ENCODE peak calls at places on chromosome 7, in four cellular contexts. A is endothelial cell of umbilical vein, V is HCT116, R is K562. O is an unnamed sample.

GRCh38 chr7:121083138-121083789 is 94.8 kb downstream of the CPED1 start:
- DNase-seq in R (peak), V (no peak), A (peak), O (no peak)

GRCh38 chr7:158015403-158016116 is 572.1 kb downstream of the PTPRN2 start:
- DNase-seq in V (no peak), A (no peak), R (no peak), O (no peak)

GRCh38 chr7:88759216-88759955 is at the start of gene ZNF804B:
- DNase-seq in A (peak), V (no peak), R (peak), O (no peak)

GRCh38 chr7:90453931-90454330 is 15.5 kb upstream of the PTTG1IP2 start:
- DNase-seq in A (no peak), R (no peak), V (no peak), O (no peak)

GRCh38 chr7:79897166-79897565 is 237.5 kb upstream of the GNAI1 start:
- DNase-seq in V (no peak), R (no peak), A (no peak), O (no peak)

GRCh38 chr7:77265666-77266065 is 66.0 kb upstream of the FGL2 start:
- DNase-seq in R (no peak), V (no peak), A (no peak), O (no peak)

GRCh38 chr7:47314728-47315601 is 266.9 kb downstream of the TNS3 start:
- DNase-seq in V (no peak), R (no peak), A (peak), O (no peak)

GRCh38 chr7:21969822-21970221 is 24.1 kb upstream of the CDCA7L start:
- DNase-seq in R (no peak), A (no peak), V (no peak), O (no peak)

GRCh38 chr7:36278767-36279171 is 110.9 kb upstream of the ANLN start:
- DNase-seq in R (no peak), V (no peak), A (no peak), O (no peak)

GRCh38 chr7:141339603-141340002 is 211.6 kb upstream of the AGK start:
- DNase-seq in R (no peak), V (no peak), A (no peak), O (no peak)

DNA sequence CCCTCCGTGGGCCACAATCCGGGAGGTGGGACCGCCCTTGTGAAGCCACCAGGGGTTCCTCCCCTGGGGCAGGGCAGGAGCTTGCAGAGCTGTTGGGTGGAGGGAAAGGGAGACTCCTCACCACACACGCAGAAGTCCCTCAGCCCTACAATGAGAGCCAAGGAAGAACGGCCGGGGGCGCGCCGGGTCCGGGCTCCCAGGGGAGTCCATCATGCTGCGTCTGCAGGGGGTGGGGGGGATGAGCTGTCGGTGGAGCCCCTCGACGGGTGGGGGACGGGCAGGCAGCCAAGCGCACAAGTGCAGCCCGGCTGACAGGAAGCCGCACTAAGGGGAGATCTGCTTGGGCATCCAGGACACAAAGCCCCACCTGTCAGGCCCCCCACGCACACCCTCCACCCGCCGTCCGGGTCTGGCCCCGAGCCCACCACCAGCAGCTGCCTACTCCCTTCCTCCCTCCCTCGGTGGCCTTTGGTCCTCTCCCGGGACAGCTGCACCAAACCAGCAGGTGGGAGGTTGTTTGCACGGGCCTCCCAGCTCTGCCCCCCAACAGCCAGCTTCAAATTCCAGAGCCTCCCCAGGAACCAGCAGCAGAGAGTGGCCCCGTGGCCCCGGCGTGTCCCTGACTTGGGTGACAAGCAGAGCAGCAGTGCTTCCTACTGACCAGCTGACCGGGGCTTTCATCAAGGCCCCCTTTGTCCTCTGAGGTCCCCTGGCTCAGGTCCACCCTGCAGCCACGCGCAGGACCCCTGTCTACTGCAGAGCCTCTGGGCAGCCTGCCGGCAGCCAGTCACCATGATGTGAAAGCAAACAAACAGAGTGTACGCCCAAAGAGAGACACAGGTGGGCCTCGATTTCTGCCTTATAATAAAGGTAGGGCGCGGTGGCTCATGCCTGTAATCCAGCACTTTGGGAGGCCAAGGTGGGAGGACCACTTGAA is 50.3 kb downstream of the HIP1 start:
- DNase-seq in V (no peak), R (no peak), A (no peak), O (no peak)
- TF ChIP-seq POLR2AphosphoS5 in V (no peak), R (no peak), A (no peak), O (no peak)

GRCh38 chr7:101740981-101741725 is 76.3 kb upstream of the CUX1 start:
- DNase-seq in A (no peak), R (no peak), V (no peak), O (no peak)
- H3K9ac ChIP-seq in A (no peak), R (no peak), V (no peak), O (no peak)

GRCh38 chr7:3950249-3950648 is 649.2 kb downstream of the SDK1 start:
- DNase-seq in V (no peak), A (no peak), R (no peak), O (no peak)
- TF ChIP-seq POLR2AphosphoS5 in V (no peak), A (no peak), R (no peak), O (no peak)

GRCh38 chr7:7964250-7964649 is 4.3 kb upstream of the GLCCI1 start:
- DNase-seq in R (no peak), A (no peak), V (no peak), O (no peak)

GRCh38 chr7:7965301-7965700 is 3.3 kb upstream of the GLCCI1 start:
- DNase-seq in R (no peak), V (no peak), A (no peak), O (no peak)

GRCh38 chr7:7966141-7966734 is 2.4 kb upstream of the GLCCI1 start:
- DNase-seq in A (no peak), R (no peak), V (no peak), O (no peak)

GRCh38 chr7:7959979-7960670 is 8.5 kb upstream of the GLCCI1 start:
- DNase-seq in V (no peak), R (no peak), A (no peak), O (no peak)

GRCh38 chr7:7962851-7963250 is 5.7 kb upstream of the GLCCI1 start:
- DNase-seq in A (no peak), V (no peak), R (no peak), O (no peak)
- H3K9ac ChIP-seq in A (no peak), V (no peak), R (no peak), O (no peak)

GRCh38 chr7:99392659-99393362 is 15.6 kb downstream of the PDAP1 start:
- DNase-seq in R (peak), A (peak), V (no peak), O (no peak)
- TF ChIP-seq POLR2AphosphoS5 in R (peak), A (peak), V (peak), O (peak)

DNA sequence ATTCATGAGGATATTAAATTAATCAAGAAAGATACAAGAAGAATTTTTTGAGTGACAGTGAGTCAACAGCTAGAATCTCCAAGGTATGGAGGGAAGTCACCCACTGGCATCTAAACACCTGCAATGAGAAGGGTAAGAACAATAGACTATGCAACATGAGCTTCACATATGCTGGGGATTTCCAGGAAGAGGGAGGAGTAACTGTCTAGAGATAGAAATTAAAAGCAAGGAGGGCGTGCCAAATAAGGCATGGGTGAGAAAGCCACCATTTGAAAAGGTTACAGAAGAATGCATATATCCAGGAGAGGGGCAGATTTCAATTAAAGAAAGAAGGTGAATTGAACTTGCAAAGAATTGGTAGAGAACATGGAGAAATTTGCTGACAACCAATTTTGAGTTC is 365.7 kb downstream of the GPR37 start:
- DNase-seq in R (no peak), A (no peak), V (no peak), O (no peak)
- H3K9ac ChIP-seq in R (no peak), A (no peak), V (no peak), O (no peak)

DNA sequence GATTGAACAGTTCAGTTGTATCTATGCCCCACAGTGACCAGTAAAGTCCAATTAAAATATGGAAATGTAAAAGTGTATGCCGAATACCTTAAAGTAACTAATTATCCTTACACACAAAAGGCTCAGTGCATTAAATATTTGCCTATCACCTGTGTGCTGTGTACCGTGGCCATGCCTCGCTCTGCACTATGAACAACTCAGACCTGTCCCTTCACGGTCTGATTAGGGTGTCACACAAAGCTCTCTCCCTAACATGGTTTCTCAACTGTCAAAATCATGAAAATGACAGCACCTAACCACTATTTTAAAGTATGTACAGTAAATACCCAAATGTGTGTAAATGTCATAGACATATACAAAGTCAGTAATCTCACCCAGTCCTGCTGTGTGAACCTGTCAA is 43.1 kb downstream of the STK17A start:
- DNase-seq in V (no peak), A (no peak), R (no peak), O (no peak)
- TF ChIP-seq POLR2AphosphoS5 in V (no peak), A (no peak), R (no peak), O (no peak)

DNA sequence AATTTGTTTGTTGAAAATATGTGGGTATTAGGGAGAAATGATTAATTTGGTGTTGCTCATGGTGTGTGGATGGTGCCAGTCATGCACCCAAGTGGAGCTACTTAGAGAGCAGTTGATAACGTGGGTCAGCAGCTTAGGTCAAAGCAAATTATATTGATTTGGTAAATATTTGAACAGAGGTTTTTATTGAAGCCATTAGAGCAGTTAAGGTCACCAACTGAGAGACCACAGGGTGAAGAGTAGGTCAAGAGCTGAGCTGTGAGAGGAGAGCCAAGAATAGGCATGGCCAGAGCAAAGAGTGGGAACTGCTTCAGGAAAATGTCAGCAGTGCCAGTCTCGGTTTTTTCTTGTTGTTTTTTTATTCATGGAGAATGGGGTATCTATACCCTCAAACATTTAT is 97.9 kb downstream of the TMEM168 start:
- DNase-seq in V (no peak), R (no peak), A (no peak), O (no peak)
- H3K9ac ChIP-seq in V (no peak), R (no peak), A (no peak), O (no peak)